ENCODE peak calls at places on chromosome 14, in nine cellular contexts. One of them, this sample, is unnamed.

GRCh38 chr14:45251912-45252311 is 1.1 kb downstream of the MIS18BP1 start:
- DNase-seq in right lobe of liver: no peak
- DNase-seq in Calu3: no peak
- DNase-seq in CD8-positive, alpha-beta T cell: no peak
- DNase-seq in lower leg skin: no peak
- DNase-seq in ovary: no peak
- DNase-seq in psoas muscle: no peak
- DNase-seq in fibroblast of the aortic adventitia: peak
- DNase-seq in fibroblast of lung: peak
- DNase-seq in this sample: no peak

GRCh38 chr14:67773844-67774377 is 42.5 kb downstream of the ZFYVE26 start:
- DNase-seq in right lobe of liver: no peak
- DNase-seq in Calu3: no peak
- DNase-seq in CD8-positive, alpha-beta T cell: no peak
- DNase-seq in lower leg skin: no peak
- DNase-seq in ovary: no peak
- DNase-seq in psoas muscle: no peak
- DNase-seq in fibroblast of the aortic adventitia: no peak
- DNase-seq in fibroblast of lung: no peak
- DNase-seq in this sample: no peak

GRCh38 chr14:58587271-58587670 is 50.5 kb upstream of the DACT1 start:
- DNase-seq in right lobe of liver: no peak
- DNase-seq in Calu3: no peak
- DNase-seq in CD8-positive, alpha-beta T cell: no peak
- DNase-seq in lower leg skin: no peak
- DNase-seq in ovary: no peak
- DNase-seq in psoas muscle: no peak
- DNase-seq in fibroblast of the aortic adventitia: peak
- DNase-seq in fibroblast of lung: peak
- DNase-seq in this sample: no peak

GRCh38 chr14:34951286-34951685 is 31.5 kb upstream of the SRP54 start:
- DNase-seq in right lobe of liver: no peak
- DNase-seq in Calu3: no peak
- DNase-seq in CD8-positive, alpha-beta T cell: no peak
- DNase-seq in lower leg skin: no peak
- DNase-seq in ovary: no peak
- DNase-seq in psoas muscle: no peak
- DNase-seq in fibroblast of the aortic adventitia: peak
- DNase-seq in fibroblast of lung: peak
- DNase-seq in this sample: peak

GRCh38 chr14:23512156-23512555 is 39.4 kb downstream of the ZFHX2 start:
- DNase-seq in right lobe of liver: no peak
- DNase-seq in Calu3: no peak
- DNase-seq in CD8-positive, alpha-beta T cell: no peak
- DNase-seq in lower leg skin: no peak
- DNase-seq in ovary: no peak
- DNase-seq in psoas muscle: no peak
- DNase-seq in fibroblast of the aortic adventitia: no peak
- DNase-seq in fibroblast of lung: no peak
- DNase-seq in this sample: no peak

GRCh38 chr14:22689186-22689585 is 45.0 kb upstream of the OR6J1 start:
- DNase-seq in right lobe of liver: no peak
- DNase-seq in Calu3: no peak
- DNase-seq in CD8-positive, alpha-beta T cell: no peak
- DNase-seq in lower leg skin: no peak
- DNase-seq in ovary: no peak
- DNase-seq in psoas muscle: no peak
- DNase-seq in fibroblast of the aortic adventitia: peak
- DNase-seq in fibroblast of lung: peak
- DNase-seq in this sample: peak

GRCh38 chr14:51724650-51725049 is 72.9 kb downstream of the FRMD6 start:
- DNase-seq in right lobe of liver: no peak
- DNase-seq in Calu3: no peak
- DNase-seq in CD8-positive, alpha-beta T cell: no peak
- DNase-seq in lower leg skin: no peak
- DNase-seq in ovary: no peak
- DNase-seq in psoas muscle: no peak
- DNase-seq in fibroblast of the aortic adventitia: no peak
- DNase-seq in fibroblast of lung: no peak
- DNase-seq in this sample: no peak

GRCh38 chr14:23141706-23142467 is 22.8 kb upstream of the CEBPE start:
- DNase-seq in right lobe of liver: no peak
- DNase-seq in Calu3: no peak
- DNase-seq in CD8-positive, alpha-beta T cell: no peak
- DNase-seq in lower leg skin: no peak
- DNase-seq in ovary: peak
- DNase-seq in psoas muscle: no peak
- DNase-seq in fibroblast of the aortic adventitia: peak
- DNase-seq in fibroblast of lung: peak
- DNase-seq in this sample: no peak

GRCh38 chr14:75496755-75497154 is 25.5 kb upstream of the BATF start:
- DNase-seq in right lobe of liver: no peak
- DNase-seq in Calu3: no peak
- DNase-seq in CD8-positive, alpha-beta T cell: no peak
- DNase-seq in lower leg skin: no peak
- DNase-seq in ovary: no peak
- DNase-seq in psoas muscle: no peak
- DNase-seq in fibroblast of the aortic adventitia: no peak
- DNase-seq in fibroblast of lung: no peak
- DNase-seq in this sample: no peak

GRCh38 chr14:34874386-34875030 is 652 bp downstream of the BAZ1A start:
- DNase-seq in right lobe of liver: peak
- DNase-seq in Calu3: peak
- DNase-seq in CD8-positive, alpha-beta T cell: peak
- DNase-seq in lower leg skin: peak
- DNase-seq in ovary: peak
- DNase-seq in psoas muscle: peak
- DNase-seq in fibroblast of the aortic adventitia: peak
- DNase-seq in fibroblast of lung: peak
- DNase-seq in this sample: no peak

GRCh38 chr14:79680087-79680486 is 531.2 kb downstream of the DIO2 start:
- DNase-seq in right lobe of liver: no peak
- DNase-seq in Calu3: no peak
- DNase-seq in CD8-positive, alpha-beta T cell: no peak
- DNase-seq in lower leg skin: no peak
- DNase-seq in ovary: no peak
- DNase-seq in psoas muscle: no peak
- DNase-seq in fibroblast of the aortic adventitia: no peak
- DNase-seq in fibroblast of lung: no peak
- DNase-seq in this sample: no peak

GRCh38 chr14:33026850-33027420 is 88.3 kb downstream of the NPAS3 start:
- DNase-seq in right lobe of liver: no peak
- DNase-seq in Calu3: no peak
- DNase-seq in CD8-positive, alpha-beta T cell: no peak
- DNase-seq in lower leg skin: no peak
- DNase-seq in ovary: peak
- DNase-seq in psoas muscle: no peak
- DNase-seq in fibroblast of the aortic adventitia: peak
- DNase-seq in fibroblast of lung: peak
- DNase-seq in this sample: no peak

GRCh38 chr14:60637490-60638452 is 11.5 kb downstream of the SIX1 start:
- DNase-seq in right lobe of liver: no peak
- DNase-seq in Calu3: no peak
- DNase-seq in CD8-positive, alpha-beta T cell: no peak
- DNase-seq in lower leg skin: no peak
- DNase-seq in ovary: no peak
- DNase-seq in psoas muscle: peak
- DNase-seq in fibroblast of the aortic adventitia: peak
- DNase-seq in fibroblast of lung: peak
- DNase-seq in this sample: no peak

GRCh38 chr14:90201344-90201743 is 55.0 kb upstream of the PSMC1 start:
- DNase-seq in right lobe of liver: no peak
- DNase-seq in Calu3: no peak
- DNase-seq in CD8-positive, alpha-beta T cell: no peak
- DNase-seq in lower leg skin: no peak
- DNase-seq in ovary: no peak
- DNase-seq in psoas muscle: no peak
- DNase-seq in fibroblast of the aortic adventitia: no peak
- DNase-seq in fibroblast of lung: no peak
- DNase-seq in this sample: no peak

GRCh38 chr14:92392726-92393125 is 69.8 kb downstream of the SLC24A4 start:
- DNase-seq in right lobe of liver: no peak
- DNase-seq in Calu3: no peak
- DNase-seq in CD8-positive, alpha-beta T cell: no peak
- DNase-seq in lower leg skin: no peak
- DNase-seq in ovary: no peak
- DNase-seq in psoas muscle: no peak
- DNase-seq in fibroblast of the aortic adventitia: no peak
- DNase-seq in fibroblast of lung: no peak
- DNase-seq in this sample: no peak

DNA sequence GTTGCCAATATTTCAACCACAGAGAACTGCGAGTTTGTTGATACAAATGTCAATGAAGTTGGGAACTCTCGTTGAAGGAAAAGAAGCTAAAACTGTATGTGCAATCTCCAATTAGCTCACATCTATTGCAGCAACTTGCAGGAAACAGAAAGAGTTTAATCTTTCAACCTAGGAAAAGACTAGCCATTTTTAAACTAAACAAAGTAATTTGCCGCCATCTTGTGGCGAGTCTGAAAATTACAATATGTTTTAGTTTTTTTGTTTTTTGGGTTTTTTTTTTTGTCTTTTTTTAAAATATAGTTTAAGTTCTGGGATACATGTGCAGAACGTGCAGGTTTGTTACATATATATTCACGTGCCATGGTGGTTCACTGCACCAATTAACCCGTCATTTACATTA is 131.2 kb upstream of the FOXG1 start:
- DNase-seq in right lobe of liver: no peak
- DNase-seq in Calu3: peak
- DNase-seq in CD8-positive, alpha-beta T cell: no peak
- DNase-seq in lower leg skin: no peak
- DNase-seq in ovary: no peak
- DNase-seq in psoas muscle: no peak
- DNase-seq in fibroblast of the aortic adventitia: peak
- DNase-seq in fibroblast of lung: peak
- DNase-seq in this sample: no peak
- TF ChIP-seq CTCF in right lobe of liver: peak
- TF ChIP-seq CTCF in Calu3: peak
- TF ChIP-seq CTCF in CD8-positive, alpha-beta T cell: peak
- TF ChIP-seq CTCF in lower leg skin: no peak
- TF ChIP-seq CTCF in ovary: no peak
- TF ChIP-seq CTCF in psoas muscle: peak
- TF ChIP-seq CTCF in fibroblast of the aortic adventitia: peak
- TF ChIP-seq CTCF in fibroblast of lung: peak
- TF ChIP-seq CTCF in this sample: peak

GRCh38 chr14:105894125-105894977 is 368.0 kb downstream of the TMEM121 start:
- DNase-seq in right lobe of liver: peak
- DNase-seq in Calu3: no peak
- DNase-seq in CD8-positive, alpha-beta T cell: no peak
- DNase-seq in lower leg skin: no peak
- DNase-seq in ovary: peak
- DNase-seq in psoas muscle: peak
- DNase-seq in fibroblast of the aortic adventitia: no peak
- DNase-seq in fibroblast of lung: no peak
- DNase-seq in this sample: no peak

GRCh38 chr14:105897725-105898113 is 371.3 kb downstream of the TMEM121 start:
- DNase-seq in right lobe of liver: peak
- DNase-seq in Calu3: no peak
- DNase-seq in CD8-positive, alpha-beta T cell: no peak
- DNase-seq in lower leg skin: no peak
- DNase-seq in ovary: no peak
- DNase-seq in psoas muscle: peak
- DNase-seq in fibroblast of the aortic adventitia: no peak
- DNase-seq in fibroblast of lung: no peak
- DNase-seq in this sample: no peak

GRCh38 chr14:105891631-105892452 is 365.5 kb downstream of the TMEM121 start:
- DNase-seq in right lobe of liver: peak
- DNase-seq in Calu3: no peak
- DNase-seq in CD8-positive, alpha-beta T cell: no peak
- DNase-seq in lower leg skin: no peak
- DNase-seq in ovary: peak
- DNase-seq in psoas muscle: peak
- DNase-seq in fibroblast of the aortic adventitia: no peak
- DNase-seq in fibroblast of lung: no peak
- DNase-seq in this sample: no peak

GRCh38 chr14:105898482-105899010 is 372.2 kb downstream of the TMEM121 start:
- DNase-seq in right lobe of liver: no peak
- DNase-seq in Calu3: no peak
- DNase-seq in CD8-positive, alpha-beta T cell: no peak
- DNase-seq in lower leg skin: no peak
- DNase-seq in ovary: no peak
- DNase-seq in psoas muscle: peak
- DNase-seq in fibroblast of the aortic adventitia: no peak
- DNase-seq in fibroblast of lung: no peak
- DNase-seq in this sample: no peak

GRCh38 chr14:105894978-105895881 is 368.8 kb downstream of the TMEM121 start:
- DNase-seq in right lobe of liver: peak
- DNase-seq in Calu3: no peak
- DNase-seq in CD8-positive, alpha-beta T cell: no peak
- DNase-seq in lower leg skin: no peak
- DNase-seq in ovary: peak
- DNase-seq in psoas muscle: peak
- DNase-seq in fibroblast of the aortic adventitia: no peak
- DNase-seq in fibroblast of lung: no peak
- DNase-seq in this sample: no peak
- TF ChIP-seq CTCF in right lobe of liver: no peak
- TF ChIP-seq CTCF in Calu3: no peak
- TF ChIP-seq CTCF in CD8-positive, alpha-beta T cell: no peak
- TF ChIP-seq CTCF in lower leg skin: no peak
- TF ChIP-seq CTCF in ovary: no peak
- TF ChIP-seq CTCF in psoas muscle: no peak
- TF ChIP-seq CTCF in fibroblast of the aortic adventitia: no peak
- TF ChIP-seq CTCF in fibroblast of lung: no peak
- TF ChIP-seq CTCF in this sample: no peak

GRCh38 chr14:93936245-93936644 is 9.1 kb downstream of the FAM181A start:
- DNase-seq in right lobe of liver: no peak
- DNase-seq in Calu3: peak
- DNase-seq in CD8-positive, alpha-beta T cell: no peak
- DNase-seq in lower leg skin: no peak
- DNase-seq in ovary: no peak
- DNase-seq in psoas muscle: no peak
- DNase-seq in fibroblast of the aortic adventitia: no peak
- DNase-seq in fibroblast of lung: no peak
- DNase-seq in this sample: no peak
- TF ChIP-seq CTCF in right lobe of liver: peak
- TF ChIP-seq CTCF in Calu3: peak
- TF ChIP-seq CTCF in CD8-positive, alpha-beta T cell: peak
- TF ChIP-seq CTCF in lower leg skin: no peak
- TF ChIP-seq CTCF in ovary: no peak
- TF ChIP-seq CTCF in psoas muscle: peak
- TF ChIP-seq CTCF in fibroblast of the aortic adventitia: peak
- TF ChIP-seq CTCF in fibroblast of lung: peak
- TF ChIP-seq CTCF in this sample: peak

DNA sequence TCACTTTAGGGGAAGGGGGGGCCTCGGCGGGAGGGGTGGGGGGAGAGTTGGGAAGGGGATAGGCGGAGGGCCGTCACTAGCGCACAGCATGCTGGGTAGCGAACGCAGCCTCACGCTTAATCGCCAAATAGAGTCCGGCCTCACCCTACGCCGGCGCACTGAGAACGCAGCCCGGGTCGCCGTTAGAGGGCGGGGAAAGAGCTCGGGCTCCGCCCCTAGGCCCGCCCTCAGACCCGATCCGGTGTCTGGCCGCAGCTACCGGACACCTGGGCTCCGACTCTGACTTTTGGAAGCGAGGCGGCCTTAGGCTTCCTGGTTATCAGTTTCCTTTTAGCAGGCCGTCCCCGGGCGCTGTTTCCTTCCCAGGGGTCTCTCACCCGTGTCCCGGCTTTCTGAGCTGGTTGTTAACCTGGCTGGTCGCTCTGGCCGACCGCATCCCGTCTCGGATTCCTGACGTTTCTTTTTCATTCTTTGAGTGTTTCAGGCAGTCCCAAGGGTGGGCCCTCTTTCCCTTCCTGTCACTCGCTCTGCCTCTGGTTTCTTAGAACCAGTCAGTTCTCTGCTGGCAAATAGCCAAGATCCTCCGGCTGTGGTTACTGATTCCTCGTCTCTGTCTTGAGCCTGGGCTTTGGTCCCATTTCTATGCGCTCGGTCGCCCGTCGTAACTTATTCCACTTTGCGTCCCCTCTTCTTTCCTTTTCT is 367 bp upstream of the STRN3 start:
- DNase-seq in right lobe of liver: peak
- DNase-seq in Calu3: peak
- DNase-seq in CD8-positive, alpha-beta T cell: peak
- DNase-seq in lower leg skin: peak
- DNase-seq in ovary: peak
- DNase-seq in psoas muscle: peak
- DNase-seq in fibroblast of the aortic adventitia: peak
- DNase-seq in fibroblast of lung: peak
- DNase-seq in this sample: peak
- TF ChIP-seq CTCF in right lobe of liver: peak
- TF ChIP-seq CTCF in Calu3: no peak
- TF ChIP-seq CTCF in CD8-positive, alpha-beta T cell: no peak
- TF ChIP-seq CTCF in lower leg skin: no peak
- TF ChIP-seq CTCF in ovary: no peak
- TF ChIP-seq CTCF in psoas muscle: no peak
- TF ChIP-seq CTCF in fibroblast of the aortic adventitia: no peak
- TF ChIP-seq CTCF in fibroblast of lung: no peak
- TF ChIP-seq CTCF in this sample: no peak

This sample was measured in BJ.